ENCODE peak calls at places on chromosomes 11 and 22, in seven cellular contexts. H, R, M, L, U, Q and P are unnamed samples.

GRCh38 chr22:46350111-46350510 is 14.6 kb downstream of the TRMU start:
- DNase-seq in H (no peak), R (no peak), M (no peak), L (no peak), U (no peak), Q (no peak), P (no peak)

GRCh38 chr11:71309611-71310010 is 57.2 kb upstream of the SHANK2 start:
- DNase-seq in H (no peak), R (no peak), M (peak; percentile 31), L (no peak), U (no peak), Q (no peak), P (peak; percentile 31)

GRCh38 chr11:12212181-12212820 is 101.9 kb downstream of the MICAL2 start:
- DNase-seq in H (no peak), R (no peak), M (no peak), L (no peak), U (no peak), Q (no peak), P (no peak)

GRCh38 chr11:30855383-30856006 is 269.3 kb upstream of the MPPED2 start:
- DNase-seq in H (no peak), R (no peak), M (no peak), L (no peak), U (no peak), Q (no peak), P (no peak)

GRCh38 chr11:47056261-47056915 is 119.8 kb downstream of the CSTPP1 start:
- DNase-seq in H (no peak), R (peak; percentile 63), M (no peak), L (no peak), U (no peak), Q (no peak), P (no peak)

GRCh38 chr22:50620861-50621490 is 7.0 kb downstream of the ARSA start:
- DNase-seq in H (peak; percentile 48), R (peak; percentile 9), M (no peak), L (no peak), U (peak; percentile 15), Q (peak; percentile 74), P (no peak)

GRCh38 chr22:35056486-35056885 is 9.5 kb upstream of the ISX start:
- DNase-seq in H (no peak), R (no peak), M (no peak), L (no peak), U (no peak), Q (no peak), P (no peak)

GRCh38 chr11:135008412-135008811 is 596.4 kb upstream of the B3GAT1 start:
- DNase-seq in H (no peak), R (no peak), M (no peak), L (no peak), U (no peak), Q (no peak), P (no peak)

GRCh38 chr22:30523646-30524489 is 18.4 kb upstream of the SEC14L4 start:
- DNase-seq in H (no peak), R (no peak), M (no peak), L (no peak), U (no peak), Q (no peak), P (no peak)